ENCODE peak calls at places on chromosomes 1 and 21, in four cellular contexts. K is H1, Y is neuronal stem cell, R is H9. I is an unnamed sample.

GRCh38 chr1:182377175-182377574 is 14.4 kb downstream of the GLUL start:
- DNase-seq in K (no peak), Y (no peak), R (no peak), I (no peak)

GRCh38 chr21:16891821-16892220 is 621.0 kb upstream of the CXADR start:
- DNase-seq in K (no peak), Y (no peak), R (no peak), I (peak; percentile 60)

GRCh38 chr1:9204156-9204720 is 30.3 kb upstream of the H6PD start:
- DNase-seq in K (no peak), Y (no peak), R (no peak), I (no peak)

GRCh38 chr1:9009438-9010366 is 16.5 kb downstream of the SLC2A7 start:
- DNase-seq in K (peak; percentile 78), Y (no peak), R (peak; percentile 92), I (peak; percentile 28)

GRCh38 chr1:55015123-55015522 is 16.4 kb downstream of the BSND start:
- DNase-seq in K (no peak), Y (no peak), R (no peak), I (no peak)

GRCh38 chr1:154961207-154961496 is 430 bp downstream of the PYGO2 start:
- DNase-seq in K (no peak), Y (no peak), R (peak; percentile 79), I (no peak)

GRCh38 chr1:246785536-246786111 is 61.4 kb downstream of the SCCPDH start:
- DNase-seq in K (no peak), Y (no peak), R (peak; percentile 36), I (peak; percentile 31)

GRCh38 chr1:114153621-114154145 is at the start of gene SYT6:
- DNase-seq in K (no peak), Y (no peak), R (no peak), I (no peak)

GRCh38 chr1:154607084-154607747 is 770 bp downstream of the ADAR start:
- DNase-seq in K (no peak), Y (no peak), R (no peak), I (peak; percentile 79)

GRCh38 chr21:43923391-43923790 is 58.4 kb downstream of the AGPAT3 start:
- DNase-seq in K (no peak), Y (no peak), R (no peak), I (peak; percentile 11)

GRCh38 chr1:56709269-56709880 is 64.3 kb downstream of the PRKAA2 start:
- DNase-seq in K (no peak), Y (peak; percentile 40), R (no peak), I (peak; percentile 65)

GRCh38 chr21:37808261-37808660 is 108.0 kb downstream of the KCNJ6 start:
- DNase-seq in K (no peak), Y (no peak), R (no peak), I (no peak)

GRCh38 chr1:116508984-116509980 is 61.5 kb downstream of the CD58 start:
- DNase-seq in K (no peak), Y (no peak), R (no peak), I (peak; percentile 84)

GRCh38 chr1:9746211-9746610 is 77.6 kb downstream of the CLSTN1 start:
- DNase-seq in K (no peak), Y (no peak), R (no peak), I (no peak)

GRCh38 chr1:1371741-1372711 is 3.0 kb downstream of the AURKAIP1 start:
- DNase-seq in K (no peak), Y (no peak), R (peak; percentile 90), I (peak; percentile 38)

GRCh38 chr1:38586993-38587646 is 272.5 kb downstream of the RRAGC start:
- DNase-seq in K (peak; percentile 46), Y (peak; percentile 37), R (peak; percentile 81), I (no peak)

GRCh38 chr1:161763522-161764098 is 2.5 kb upstream of the ATF6 start:
- DNase-seq in K (no peak), Y (no peak), R (no peak), I (no peak)

GRCh38 chr1:57897581-57897980 is 473.7 kb upstream of the DAB1 start:
- DNase-seq in K (no peak), Y (no peak), R (no peak), I (no peak)

GRCh38 chr1:115078708-115079107 is 10.6 kb downstream of the TSPAN2 start:
- DNase-seq in K (no peak), Y (no peak), R (no peak), I (no peak)

GRCh38 chr1:9901148-9902059 is 8.7 kb downstream of the CTNNBIP1 start:
- DNase-seq in K (no peak), Y (no peak), R (no peak), I (no peak)

GRCh38 chr1:207698822-207699483 is 52.9 kb upstream of the CD46 start:
- DNase-seq in K (peak; percentile 25), Y (peak; percentile 24), R (peak; percentile 74), I (peak; percentile 56)

GRCh38 chr1:27858949-27859576 is 13.3 kb upstream of the THEMIS2 start:
- DNase-seq in K (no peak), Y (no peak), R (peak; percentile 30), I (no peak)

GRCh38 chr1:172203135-172203823 is 217.2 kb upstream of the C1orf105 start:
- DNase-seq in K (no peak), Y (no peak), R (no peak), I (peak; percentile 19)

GRCh38 chr21:42653492-42654061 is at the start of gene PDE9A:
- DNase-seq in K (no peak), Y (peak; percentile 63), R (peak; percentile 69), I (no peak)
- H3K23ac ChIP-seq in K (no peak within 1 kb of the TSS), Y (peak within 1 kb of the TSS; percentile 69), R (no peak within 1 kb of the TSS), I (no peak within 1 kb of the TSS)

GRCh38 chr1:156337052-156337887 is 822 bp downstream of the CCT3 start:
- DNase-seq in K (no peak), Y (no peak), R (no peak), I (peak; percentile 4)

GRCh38 chr1:156342556-156342955 is 4.2 kb downstream of the TSACC start:
- DNase-seq in K (no peak), Y (no peak), R (no peak), I (peak; percentile 57)

GRCh38 chr1:156336242-156336641 is 1.9 kb downstream of the CCT3 start:
- DNase-seq in K (no peak), Y (no peak), R (no peak), I (no peak)

GRCh38 chr1:156338180-156338973 is at the start of the genes CCT3 and TSACC:
- DNase-seq in K (peak; percentile 100), Y (peak; percentile 100), R (peak; percentile 100), I (peak; percentile 100)

GRCh38 chr1:156337888-156338179 is 258 bp downstream of the CCT3 start:
- DNase-seq in K (no peak), Y (no peak), R (no peak), I (no peak)
- H3K23ac ChIP-seq in K (no peak overlapping the region), Y (peak overlapping the region; percentile 60), R (no peak overlapping the region), I (peak overlapping the region; percentile 96)

DNA sequence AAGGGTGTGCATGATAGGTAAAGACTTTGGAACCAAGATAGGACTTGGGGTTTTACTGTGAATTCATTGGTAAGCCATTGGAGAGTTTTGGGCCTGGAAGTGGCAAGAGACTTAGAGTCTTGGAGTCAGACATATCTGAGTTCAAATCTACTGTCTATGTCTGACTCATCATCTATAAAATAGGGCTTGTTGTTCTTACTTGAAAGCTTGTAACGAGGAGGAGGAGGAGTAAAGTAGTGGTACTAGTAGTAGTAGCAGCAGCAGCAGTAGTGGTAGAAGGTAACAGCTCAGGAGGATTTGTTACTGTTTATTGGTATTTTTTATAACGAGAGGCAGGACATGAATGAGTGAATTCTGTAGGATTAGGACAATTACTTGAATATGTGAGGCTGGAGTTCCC is 62.7 kb downstream of the CACHD1 start:
- DNase-seq in K (no peak), Y (no peak), R (no peak), I (no peak)
- H3K23ac ChIP-seq in K (no peak overlapping the region), Y (no peak overlapping the region), R (no peak overlapping the region), I (no peak overlapping the region)

DNA sequence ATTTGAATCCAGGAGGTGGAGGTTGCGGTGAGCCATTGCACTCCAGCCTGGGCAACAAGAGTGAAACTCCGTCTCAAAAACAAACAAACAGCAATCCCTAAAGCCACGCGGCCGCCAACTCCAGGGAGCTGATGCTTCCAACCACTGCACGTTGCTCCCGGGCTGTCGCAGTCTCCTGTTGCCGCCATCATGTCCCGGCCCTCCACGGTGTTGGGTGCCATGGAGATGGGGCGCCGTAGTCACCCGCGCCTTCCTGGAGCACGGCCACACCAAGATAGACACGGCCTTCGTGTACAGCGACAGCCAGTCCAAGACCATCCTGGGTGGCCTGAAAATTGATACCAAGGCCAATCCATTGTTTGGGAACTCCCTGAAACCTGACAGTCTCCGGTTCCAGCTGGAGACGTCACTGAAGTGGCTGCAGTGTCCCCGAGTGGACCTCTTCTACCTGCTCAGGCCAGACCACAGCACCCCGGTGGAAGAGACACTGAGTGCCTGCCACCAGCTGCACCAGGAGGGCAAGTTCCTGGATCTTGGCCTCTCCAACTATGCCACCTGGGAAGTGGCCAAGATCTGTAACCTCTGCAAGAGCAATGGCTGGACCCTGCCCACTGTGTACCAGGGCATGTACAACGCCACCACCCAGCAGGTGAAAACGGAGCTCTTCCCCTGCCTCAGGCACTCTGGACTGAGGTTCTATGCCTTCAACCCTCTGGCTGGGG is 32.6 kb downstream of the SLC16A1 start:
- DNase-seq in K (no peak), Y (no peak), R (no peak), I (no peak)
- H3K23ac ChIP-seq in K (no peak overlapping the region), Y (peak overlapping the region; percentile 89), R (no peak overlapping the region), I (no peak overlapping the region)

GRCh38 chr1:119477710-119478109 is 29.3 kb upstream of the HSD3B1 start:
- DNase-seq in K (no peak), Y (no peak), R (no peak), I (no peak)

GRCh38 chr1:119471566-119471965 is 35.4 kb upstream of the HSD3B1 start:
- DNase-seq in K (no peak), Y (no peak), R (no peak), I (no peak)

GRCh38 chr1:119480175-119480574 is 26.8 kb upstream of the HSD3B1 start:
- DNase-seq in K (no peak), Y (no peak), R (no peak), I (no peak)

GRCh38 chr1:119472463-119473175 is 34.4 kb upstream of the HSD3B1 start:
- DNase-seq in K (no peak), Y (no peak), R (no peak), I (no peak)

GRCh38 chr1:119475866-119476439 is 31.1 kb upstream of the HSD3B1 start:
- DNase-seq in K (peak; percentile 46), Y (peak; percentile 37), R (peak; percentile 89), I (peak; percentile 21)
- H3K23ac ChIP-seq in K (no peak overlapping the region), Y (no peak overlapping the region), R (no peak overlapping the region), I (no peak overlapping the region)

DNA sequence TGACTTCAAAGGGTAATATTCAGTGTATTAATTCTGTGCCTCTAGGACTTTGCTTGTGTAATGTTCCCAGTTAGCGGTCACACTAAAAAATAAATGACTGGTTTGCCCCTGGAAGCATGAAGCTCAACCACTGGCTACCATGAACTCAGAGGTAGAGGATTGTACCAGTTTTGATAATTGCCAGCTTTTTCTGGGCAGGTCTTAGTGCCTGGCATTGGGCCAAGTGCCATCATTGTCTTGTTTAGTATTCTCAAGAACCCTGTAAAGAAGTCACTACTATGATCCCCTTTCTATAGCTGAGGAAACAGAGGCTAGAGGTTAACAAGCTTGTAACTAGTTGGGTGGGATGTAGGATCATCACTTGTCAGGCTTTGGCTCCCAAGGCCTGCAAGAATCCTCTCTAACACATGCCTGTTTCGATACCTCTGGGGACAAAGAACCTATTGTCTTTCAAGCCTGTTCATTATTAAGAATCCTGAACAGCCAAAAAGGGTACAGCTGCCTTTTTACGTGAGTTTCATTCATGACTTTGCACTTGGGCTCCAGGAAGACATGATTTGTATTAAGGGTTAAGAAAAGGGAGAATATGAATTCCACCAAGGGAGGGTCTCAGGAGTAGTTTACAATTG is 121.9 kb upstream of the JUN start:
- DNase-seq in K (no peak), Y (no peak), R (no peak), I (no peak)
- H3K23ac ChIP-seq in K (no peak overlapping the region), Y (no peak overlapping the region), R (no peak overlapping the region), I (no peak overlapping the region)